ENCODE peak calls at places on chromosomes 1 and 21, in four cellular contexts. One of them, this sample, is unnamed. For H3K9me1 and H3K4me1, the result is how much of the 10 kb centered on the place peaks cover.

GRCh38 chr21:34844033-34844923 is 175.5 kb downstream of the CLIC6 start:
- DNase-seq in K562: no peak
- DNase-seq in endothelial cell of umbilical vein: no peak
- DNase-seq in IMR-90: peak
- DNase-seq in this sample: no peak

GRCh38 chr1:148160421-148161251 is 8.6 kb upstream of the NBPF11 start:
- DNase-seq in K562: peak
- DNase-seq in IMR-90: no peak
- DNase-seq in endothelial cell of umbilical vein: peak
- DNase-seq in this sample: no peak

GRCh38 chr1:198880818-198881597 is 242.2 kb downstream of the PTPRC start:
- DNase-seq in IMR-90: peak
- DNase-seq in endothelial cell of umbilical vein: peak
- DNase-seq in K562: no peak
- DNase-seq in this sample: peak

GRCh38 chr1:246165826-246166709 is 341.0 kb downstream of the SMYD3 start:
- DNase-seq in IMR-90: no peak
- DNase-seq in K562: peak
- DNase-seq in endothelial cell of umbilical vein: no peak
- DNase-seq in this sample: no peak

GRCh38 chr1:16318544-16318943 is 33.7 kb downstream of the FBXO42 start:
- DNase-seq in K562: no peak
- DNase-seq in endothelial cell of umbilical vein: peak
- DNase-seq in IMR-90: no peak
- DNase-seq in this sample: no peak

GRCh38 chr1:148354284-148354869 is 128.7 kb downstream of the PPIAL4G start:
- DNase-seq in endothelial cell of umbilical vein: no peak
- DNase-seq in K562: no peak
- DNase-seq in IMR-90: no peak
- DNase-seq in this sample: no peak

GRCh38 chr1:67726224-67726623 is 41.2 kb downstream of the GADD45A start:
- DNase-seq in endothelial cell of umbilical vein: peak
- DNase-seq in IMR-90: peak
- DNase-seq in K562: no peak
- DNase-seq in this sample: no peak

GRCh38 chr21:33586927-33587326 is 1.6 kb downstream of the DONSON start:
- DNase-seq in IMR-90: no peak
- DNase-seq in K562: no peak
- DNase-seq in endothelial cell of umbilical vein: no peak
- DNase-seq in this sample: no peak

GRCh38 chr1:27661412-27662075 is 10.4 kb downstream of the IFI6 start:
- DNase-seq in K562: no peak
- DNase-seq in IMR-90: no peak
- DNase-seq in endothelial cell of umbilical vein: no peak
- DNase-seq in this sample: no peak

GRCh38 chr1:14946567-14947285 is 206.8 kb upstream of the TMEM51 start:
- DNase-seq in K562: no peak
- DNase-seq in IMR-90: peak
- DNase-seq in endothelial cell of umbilical vein: peak
- DNase-seq in this sample: no peak

DNA sequence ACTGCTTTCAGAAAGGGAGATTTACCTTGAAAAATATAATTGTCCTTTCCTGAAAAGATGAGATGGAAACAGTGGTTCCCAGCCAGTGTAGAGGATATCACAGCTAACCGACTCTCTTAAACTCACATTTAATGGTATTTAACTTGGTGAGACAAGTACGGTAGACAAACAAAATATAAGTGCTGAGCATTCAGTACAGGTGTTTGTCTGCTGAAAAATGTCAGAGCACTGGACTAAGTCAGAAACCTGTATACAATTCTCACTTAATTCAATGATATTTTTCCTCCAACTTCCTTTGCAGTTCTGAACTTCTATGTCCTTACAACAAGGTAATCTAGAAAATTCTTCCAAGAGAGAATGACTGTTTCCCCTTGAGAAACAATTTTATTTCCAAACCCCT is at the start of gene LCE1B:
- DNase-seq in IMR-90: no peak
- DNase-seq in endothelial cell of umbilical vein: no peak
- DNase-seq in K562: no peak
- DNase-seq in this sample: no peak
- H3K9me1 ChIP-seq in IMR-90: under half
- H3K9me1 ChIP-seq in endothelial cell of umbilical vein: under half
- H3K9me1 ChIP-seq in K562: under half
- H3K9me1 ChIP-seq in this sample: under half

GRCh38 chr1:93345633-93346471 is at the start of gene DR1:
- DNase-seq in K562: peak
- DNase-seq in endothelial cell of umbilical vein: peak
- DNase-seq in IMR-90: peak
- DNase-seq in this sample: peak
- H3K4me1 ChIP-seq in K562: under half
- H3K4me1 ChIP-seq in endothelial cell of umbilical vein: under half
- H3K4me1 ChIP-seq in IMR-90: under half
- H3K4me1 ChIP-seq in this sample: under half

GRCh38 chr1:48047116-48047515 is 49.9 kb upstream of the TRABD2B start:
- DNase-seq in endothelial cell of umbilical vein: no peak
- DNase-seq in IMR-90: no peak
- DNase-seq in K562: no peak
- DNase-seq in this sample: no peak
- H3K27ac ChIP-seq in endothelial cell of umbilical vein: no peak
- H3K27ac ChIP-seq in IMR-90: no peak
- H3K27ac ChIP-seq in K562: no peak
- H3K27ac ChIP-seq in this sample: no peak

DNA sequence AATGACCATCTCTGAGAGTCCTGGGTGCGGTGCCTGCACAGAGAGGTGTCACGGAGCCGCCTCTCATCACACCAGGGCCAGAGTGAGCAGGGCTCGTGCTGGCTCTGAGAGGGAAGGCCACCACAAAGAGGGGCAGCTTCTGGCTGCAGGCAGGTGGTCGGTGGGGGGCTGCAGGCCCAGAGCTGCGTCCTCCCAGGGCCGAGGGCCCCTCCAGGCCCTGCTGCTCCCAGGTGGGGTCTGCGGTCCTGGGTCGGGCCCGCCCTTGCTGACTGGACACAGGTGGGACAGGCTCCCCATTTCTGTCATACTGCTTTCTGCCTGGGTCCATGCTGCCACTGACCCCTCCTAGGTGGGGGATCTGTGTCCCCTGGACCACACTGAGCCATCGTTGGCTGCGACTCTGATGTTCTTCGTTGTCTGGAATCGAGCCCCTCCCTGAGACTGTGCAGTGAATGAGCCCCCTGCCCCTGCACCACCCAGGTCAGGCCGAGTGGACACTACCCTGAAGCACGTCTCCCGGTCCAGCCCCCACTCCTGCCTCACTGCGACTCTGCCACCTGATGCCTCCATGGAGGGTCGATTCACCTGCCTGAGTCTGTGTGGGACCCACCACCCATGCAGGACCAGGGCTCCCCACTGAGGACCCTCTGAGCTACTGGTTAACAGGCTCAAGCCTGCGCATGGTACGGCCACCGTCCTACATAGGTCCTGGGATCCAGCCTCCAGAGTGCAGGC is 332.0 kb upstream of the VAMP3 start:
- DNase-seq in endothelial cell of umbilical vein: no peak
- DNase-seq in IMR-90: no peak
- DNase-seq in K562: no peak
- DNase-seq in this sample: no peak
- H3K9me1 ChIP-seq in endothelial cell of umbilical vein: under half
- H3K9me1 ChIP-seq in IMR-90: under half
- H3K9me1 ChIP-seq in K562: under half
- H3K9me1 ChIP-seq in this sample: under half

DNA sequence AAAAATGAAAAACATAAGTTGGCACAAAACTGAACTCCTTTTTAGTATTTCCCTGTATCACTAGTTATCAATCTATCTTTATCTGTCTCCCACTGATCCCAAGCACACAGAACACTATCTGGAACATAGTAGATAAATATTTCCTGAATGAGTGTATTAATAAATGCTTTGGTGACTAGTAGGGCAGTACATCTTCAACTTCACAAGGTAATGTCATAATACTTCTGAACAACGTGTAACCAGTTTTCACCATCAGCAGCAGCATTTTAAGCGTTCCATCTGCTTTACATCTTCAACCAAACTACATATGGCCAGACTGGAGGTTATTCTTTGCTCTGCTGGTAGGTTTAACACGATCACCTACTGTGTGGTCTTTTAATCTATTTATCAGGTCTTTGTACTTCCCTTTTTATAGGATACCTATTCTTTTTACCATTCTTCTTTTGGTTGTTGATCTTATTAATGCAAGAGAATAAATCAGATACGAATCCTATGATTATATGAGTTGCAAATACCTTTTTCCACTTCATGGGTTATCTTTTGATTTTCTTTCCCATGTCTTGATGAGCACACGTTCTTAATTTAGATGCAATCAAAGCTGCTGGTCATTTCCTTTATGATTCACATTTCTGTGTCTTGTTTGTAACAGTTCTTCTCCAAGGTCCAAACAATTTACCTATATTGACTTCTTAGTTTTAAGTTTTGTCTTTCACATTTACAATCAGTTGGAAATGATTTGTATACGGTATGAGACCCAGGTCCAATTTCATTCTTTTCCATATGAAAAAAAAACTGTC is 16.3 kb downstream of the GPBP1L1 start:
- DNase-seq in K562: no peak
- DNase-seq in IMR-90: peak
- DNase-seq in endothelial cell of umbilical vein: peak
- DNase-seq in this sample: no peak
- H3K4me1 ChIP-seq in K562: under half
- H3K4me1 ChIP-seq in IMR-90: under half
- H3K4me1 ChIP-seq in endothelial cell of umbilical vein: under half
- H3K4me1 ChIP-seq in this sample: under half

GRCh38 chr1:43548285-43549271 is 17.9 kb downstream of the PTPRF start:
- DNase-seq in endothelial cell of umbilical vein: no peak
- DNase-seq in IMR-90: no peak
- DNase-seq in K562: no peak
- DNase-seq in this sample: no peak
- H3K27ac ChIP-seq in endothelial cell of umbilical vein: no peak
- H3K27ac ChIP-seq in IMR-90: no peak
- H3K27ac ChIP-seq in K562: no peak
- H3K27ac ChIP-seq in this sample: peak

DNA sequence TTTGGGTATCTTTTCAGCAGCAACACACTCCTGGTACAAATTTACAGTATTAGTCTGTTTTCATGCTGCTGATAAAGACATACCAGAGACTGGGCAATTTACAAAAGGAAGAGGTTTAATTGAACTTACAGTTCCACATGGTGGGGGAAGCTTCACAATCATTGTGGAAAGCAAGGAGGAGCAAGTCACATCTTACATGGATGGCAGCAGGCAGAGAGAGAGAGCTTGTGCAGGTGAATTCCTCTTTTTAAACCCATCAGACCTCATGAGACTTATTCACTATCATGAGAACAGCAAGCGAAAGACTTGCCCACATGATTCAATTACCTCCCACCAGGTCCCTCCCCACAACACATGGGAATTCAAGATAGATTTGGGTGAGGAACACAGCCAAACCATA is 124.5 kb downstream of the TPR start:
- DNase-seq in endothelial cell of umbilical vein: no peak
- DNase-seq in K562: no peak
- DNase-seq in IMR-90: no peak
- DNase-seq in this sample: no peak
- H3K9me1 ChIP-seq in endothelial cell of umbilical vein: under half
- H3K9me1 ChIP-seq in K562: under half
- H3K9me1 ChIP-seq in IMR-90: under half
- H3K9me1 ChIP-seq in this sample: under half

This sample was measured in keratinocyte.